ENCODE peak calls at places on chromosomes 16 and 17, in four cellular contexts. E is mesendoderm, N is hepatocyte, A is K562. V is an unnamed sample.
A peak's percentile ranks its signal among the peaks of the same experiment; 100 is the strongest.

GRCh38 chr17:4789951-4790704 is 1.4 kb downstream of the GLTPD2 start:
- DNase-seq in E (peak; percentile 78), N (peak; percentile 94), A (peak; percentile 85), V (peak; percentile 99)

GRCh38 chr17:35695613-35696012 is 35.8 kb upstream of the RASL10B start:
- DNase-seq in E (peak; percentile 39), N (no peak), A (no peak), V (no peak)

GRCh38 chr17:18259621-18260331 is 686 bp upstream of the MIEF2 start:
- DNase-seq in E (peak; percentile 78), N (no peak), A (no peak), V (no peak)

GRCh38 chr16:19884611-19885455 is at the start of gene GPRC5B:
- DNase-seq in E (peak; percentile 56), N (peak; percentile 84), A (peak; percentile 92), V (peak; percentile 90)

GRCh38 chr16:87635541-87636049 is 33.3 kb downstream of the JPH3 start:
- DNase-seq in E (peak; percentile 46), N (peak; percentile 58), A (peak; percentile 59), V (peak; percentile 97)

GRCh38 chr16:87383522-87384161 is at the start of gene FBXO31:
- DNase-seq in E (peak; percentile 98), N (peak; percentile 94), A (peak; percentile 84), V (peak; percentile 98)

GRCh38 chr17:47315451-47316266 is 8.1 kb upstream of the EFCAB13 start:
- DNase-seq in E (peak; percentile 69), N (peak; percentile 81), A (peak; percentile 61), V (no peak)

GRCh38 chr16:2708290-2708639 is 11.8 kb downstream of the PRSS27 start:
- DNase-seq in E (no peak), N (no peak), A (no peak), V (no peak)

GRCh38 chr17:45406107-45406506 is 26.6 kb downstream of the ARHGAP27 start:
- DNase-seq in E (no peak), N (no peak), A (no peak), V (peak; percentile 58)
- H3K27ac ChIP-seq in E (no peak overlapping the region), N (peak overlapping the region; percentile 88), A (no peak overlapping the region), V (no peak overlapping the region)

GRCh38 chr17:72972263-72972951 is 120.1 kb downstream of the SLC39A11 start:
- DNase-seq in E (no peak), N (no peak), A (no peak), V (no peak)
- H3K4me1 ChIP-seq in E (no peaks in the 10 kb centered on the region), N (peaks cover 7% of the 10 kb centered on the region), A (peaks cover 7% of the 10 kb centered on the region), V (peaks cover 23% of the 10 kb centered on the region)

GRCh38 chr16:339680-340079 is 12.8 kb downstream of the AXIN1 start:
- DNase-seq in E (no peak), N (no peak), A (no peak), V (peak; percentile 80)

GRCh38 chr16:336269-336668 is 16.3 kb downstream of the AXIN1 start:
- DNase-seq in E (no peak), N (no peak), A (no peak), V (peak; percentile 10)

GRCh38 chr16:337437-337836 is 15.1 kb downstream of the AXIN1 start:
- DNase-seq in E (no peak), N (no peak), A (no peak), V (peak; percentile 54)

GRCh38 chr16:340370-341091 is 12.0 kb downstream of the AXIN1 start:
- DNase-seq in E (no peak), N (no peak), A (no peak), V (peak; percentile 82)

GRCh38 chr16:337975-338575 is 14.4 kb downstream of the AXIN1 start:
- DNase-seq in E (no peak), N (no peak), A (no peak), V (peak; percentile 53)
- H3K79me2 ChIP-seq in E (peaks cover 76% of the 10 kb centered on the region), N (peaks cover 97% of the 10 kb centered on the region), A (peaks cover 97% of the 10 kb centered on the region), V (peaks cover 88% of the 10 kb centered on the region)

GRCh38 chr17:13346996-13347762 is 254.6 kb downstream of the HS3ST3A1 start:
- DNase-seq in E (peak; percentile 37), N (peak; percentile 68), A (no peak), V (no peak)

GRCh38 chr17:13351046-13351445 is 250.7 kb downstream of the HS3ST3A1 start:
- DNase-seq in E (no peak), N (no peak), A (no peak), V (peak; percentile 69)

GRCh38 chr17:13353590-13353989 is 248.1 kb downstream of the HS3ST3A1 start:
- DNase-seq in E (no peak), N (peak; percentile 30), A (no peak), V (no peak)

GRCh38 chr17:13352747-13353415 is 248.8 kb downstream of the HS3ST3A1 start:
- DNase-seq in E (no peak), N (no peak), A (no peak), V (no peak)

DNA sequence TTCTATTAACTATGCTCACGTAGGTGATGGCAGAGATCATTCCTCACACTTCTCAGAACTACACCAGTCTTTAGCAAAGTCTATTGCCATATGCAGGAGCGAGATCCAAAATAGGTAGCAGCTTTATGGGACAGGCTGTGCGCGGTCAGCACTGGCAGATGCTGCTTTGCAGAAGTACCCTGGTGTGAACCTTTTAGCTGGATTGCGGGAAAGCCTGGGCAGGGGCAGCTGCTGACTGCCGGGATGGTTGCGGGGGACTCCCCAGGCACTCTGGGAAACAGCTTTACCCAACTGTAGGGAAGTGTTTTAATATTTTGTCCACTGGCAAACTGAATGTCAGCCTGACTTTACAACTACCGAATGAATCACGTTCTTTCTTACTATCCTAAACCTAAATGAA is 251.3 kb downstream of the HS3ST3A1 start:
- DNase-seq in E (no peak), N (no peak), A (no peak), V (no peak)
- H3K27ac ChIP-seq in E (no peak overlapping the region), N (no peak overlapping the region), A (no peak overlapping the region), V (peak overlapping the region; percentile 50)

DNA sequence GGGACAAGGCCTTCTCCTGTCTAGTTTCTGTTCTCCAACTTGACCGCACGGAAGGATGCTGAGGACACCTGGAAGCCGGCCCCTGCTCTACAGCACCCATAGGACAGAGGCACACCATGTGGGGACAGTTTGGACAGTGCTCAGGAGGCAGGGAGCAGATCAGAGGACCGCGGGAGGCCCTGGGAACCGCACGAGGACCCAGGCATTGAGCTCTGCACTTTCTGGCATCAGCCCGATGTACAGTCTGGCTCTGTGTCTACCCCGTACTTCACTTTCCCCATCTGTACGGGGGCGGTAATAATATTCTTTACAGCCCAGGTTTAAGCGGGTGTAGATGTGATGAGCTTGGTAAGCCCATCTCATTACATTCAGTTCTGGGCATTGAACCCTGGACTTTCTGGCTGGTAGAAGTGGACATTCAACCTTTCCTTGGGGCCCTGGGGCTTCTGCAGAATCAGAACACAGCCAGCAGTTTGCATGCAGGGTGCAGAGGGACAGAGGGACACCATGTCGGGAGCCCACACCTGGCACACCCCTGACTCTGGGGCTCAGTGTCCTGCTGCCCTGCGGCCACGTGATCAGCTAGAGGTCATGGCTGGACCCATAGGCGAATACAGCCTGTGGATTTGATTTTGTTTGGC is 258.7 kb downstream of the SEC14L1 start:
- DNase-seq in E (no peak), N (no peak), A (no peak), V (no peak)
- H3K4me1 ChIP-seq in E (peaks cover 2% of the 10 kb centered on the region), N (peaks cover 8% of the 10 kb centered on the region), A (peaks cover 17% of the 10 kb centered on the region), V (peaks cover 52% of the 10 kb centered on the region)

GRCh38 chr17:31573047-31573446 is 181.6 kb downstream of the RAB11FIP4 start:
- DNase-seq in E (no peak), N (no peak), A (no peak), V (no peak)

GRCh38 chr17:31574458-31574857 is 183.0 kb downstream of the RAB11FIP4 start:
- DNase-seq in E (no peak), N (no peak), A (no peak), V (no peak)

GRCh38 chr17:31575043-31575442 is 183.6 kb downstream of the RAB11FIP4 start:
- DNase-seq in E (no peak), N (no peak), A (no peak), V (no peak)

GRCh38 chr17:31572341-31572740 is 180.9 kb downstream of the RAB11FIP4 start:
- DNase-seq in E (no peak), N (no peak), A (no peak), V (no peak)

GRCh38 chr17:31573861-31574260 is 182.4 kb downstream of the RAB11FIP4 start:
- DNase-seq in E (no peak), N (no peak), A (no peak), V (no peak)
- H3K79me2 ChIP-seq in E (no peaks in the 10 kb centered on the region), N (peaks cover 56% of the 10 kb centered on the region), A (no peaks in the 10 kb centered on the region), V (peaks cover 97% of the 10 kb centered on the region)

DNA sequence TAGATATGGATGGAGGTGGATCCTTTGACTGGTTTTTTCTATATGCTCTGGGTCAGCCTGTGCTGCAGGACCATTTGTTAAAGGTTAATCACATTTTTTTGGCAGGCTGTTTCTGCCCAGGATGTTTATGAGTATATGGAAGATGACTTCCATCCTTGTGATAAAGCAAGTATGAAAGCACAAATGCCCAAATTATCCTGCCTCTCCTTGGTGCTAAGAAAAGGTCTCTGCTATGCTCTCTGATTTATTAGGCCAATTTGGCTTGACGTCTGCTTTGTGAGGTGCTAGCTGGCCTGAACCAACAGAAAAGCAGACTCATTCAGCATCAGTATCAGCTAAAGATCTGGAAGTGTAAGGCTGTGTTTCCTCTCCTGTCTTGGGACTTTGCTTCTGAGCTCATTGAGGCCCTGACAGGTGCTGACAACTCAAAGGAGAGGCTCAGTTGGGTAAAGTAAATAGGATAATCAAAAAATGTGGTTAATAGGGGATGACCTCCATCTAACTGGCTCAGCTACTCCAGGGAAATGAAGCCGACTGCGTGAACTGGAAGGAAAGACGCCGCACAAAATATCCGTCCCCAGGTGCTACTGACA is 15.2 kb downstream of the ANKRD40 start:
- DNase-seq in E (no peak), N (no peak), A (no peak), V (no peak)
- H3K27ac ChIP-seq in E (no peak overlapping the region), N (peak overlapping the region; percentile 99), A (no peak overlapping the region), V (peak overlapping the region; percentile 3)

GRCh38 chr17:29140051-29140582 is 40.1 kb downstream of the MYO18A start:
- DNase-seq in E (peak; percentile 78), N (peak; percentile 81), A (peak; percentile 74), V (peak; percentile 90)
- H3K4me1 ChIP-seq in E (peaks cover 3% of the 10 kb centered on the region), N (peaks cover 22% of the 10 kb centered on the region), A (peaks cover 37% of the 10 kb centered on the region), V (peaks cover 63% of the 10 kb centered on the region)

V was measured in osteoblast.